ENCODE peak calls at places on chromosomes 7 and 10, in six cellular contexts. One of them, this sample, is unnamed.

GRCh38 chr10:64344211-64344610 is 823.0 kb downstream of the REEP3 start:
- DNase-seq in upper lobe of left lung: no peak
- DNase-seq in A549: no peak
- DNase-seq in transverse colon: no peak
- DNase-seq in ovary: no peak
- DNase-seq in GM12878: no peak
- DNase-seq in this sample: no peak

GRCh38 chr7:147833981-147834380 is 756.6 kb upstream of the C7orf33 start:
- DNase-seq in GM12878: no peak
- DNase-seq in ovary: no peak
- DNase-seq in upper lobe of left lung: no peak
- DNase-seq in A549: no peak
- DNase-seq in transverse colon: no peak
- DNase-seq in this sample: no peak

GRCh38 chr7:137790828-137791227 is 55.9 kb downstream of the DGKI start:
- DNase-seq in upper lobe of left lung: no peak
- DNase-seq in transverse colon: no peak
- DNase-seq in ovary: no peak
- DNase-seq in GM12878: no peak
- DNase-seq in A549: no peak
- DNase-seq in this sample: no peak

GRCh38 chr10:44977287-44978212 is 1.1 kb downstream of the DEPP1 start:
- DNase-seq in ovary: no peak
- DNase-seq in GM12878: no peak
- DNase-seq in A549: no peak
- DNase-seq in upper lobe of left lung: no peak
- DNase-seq in transverse colon: peak
- DNase-seq in this sample: no peak

GRCh38 chr10:88553116-88553752 is 29.9 kb downstream of the RNLS start:
- DNase-seq in GM12878: peak
- DNase-seq in transverse colon: peak
- DNase-seq in upper lobe of left lung: peak
- DNase-seq in ovary: peak
- DNase-seq in A549: peak
- DNase-seq in this sample: peak

GRCh38 chr7:17239046-17239445 is 59.4 kb upstream of the AHR start:
- DNase-seq in GM12878: no peak
- DNase-seq in transverse colon: no peak
- DNase-seq in A549: no peak
- DNase-seq in upper lobe of left lung: no peak
- DNase-seq in ovary: no peak
- DNase-seq in this sample: no peak

GRCh38 chr10:121289800-121290199 is 308.4 kb downstream of the FGFR2 start:
- DNase-seq in transverse colon: no peak
- DNase-seq in upper lobe of left lung: no peak
- DNase-seq in GM12878: no peak
- DNase-seq in ovary: no peak
- DNase-seq in A549: no peak
- DNase-seq in this sample: no peak

GRCh38 chr10:14328881-14329280 is 1.8 kb downstream of the FRMD4A start:
- DNase-seq in upper lobe of left lung: no peak
- DNase-seq in A549: no peak
- DNase-seq in ovary: no peak
- DNase-seq in transverse colon: no peak
- DNase-seq in GM12878: no peak
- DNase-seq in this sample: no peak

GRCh38 chr10:133142523-133143199 is 17.4 kb upstream of the KNDC1 start:
- DNase-seq in upper lobe of left lung: no peak
- DNase-seq in ovary: no peak
- DNase-seq in GM12878: no peak
- DNase-seq in A549: no peak
- DNase-seq in transverse colon: no peak
- DNase-seq in this sample: no peak

GRCh38 chr7:19872094-19872493 is 98.7 kb upstream of the TMEM196 start:
- DNase-seq in ovary: no peak
- DNase-seq in transverse colon: no peak
- DNase-seq in upper lobe of left lung: no peak
- DNase-seq in GM12878: no peak
- DNase-seq in A549: no peak
- DNase-seq in this sample: no peak

GRCh38 chr10:67477868-67478267 is 218.1 kb downstream of the CTNNA3 start:
- DNase-seq in ovary: no peak
- DNase-seq in transverse colon: no peak
- DNase-seq in A549: no peak
- DNase-seq in upper lobe of left lung: no peak
- DNase-seq in GM12878: no peak
- DNase-seq in this sample: no peak

GRCh38 chr10:18204050-18204449 is 63.8 kb downstream of the CACNB2 start:
- DNase-seq in transverse colon: no peak
- DNase-seq in ovary: no peak
- DNase-seq in upper lobe of left lung: no peak
- DNase-seq in A549: no peak
- DNase-seq in GM12878: no peak
- DNase-seq in this sample: no peak

GRCh38 chr10:121243899-121244241 is 354.4 kb downstream of the FGFR2 start:
- DNase-seq in ovary: no peak
- DNase-seq in GM12878: no peak
- DNase-seq in A549: no peak
- DNase-seq in transverse colon: no peak
- DNase-seq in upper lobe of left lung: no peak
- DNase-seq in this sample: no peak

GRCh38 chr7:80087051-80087767 is 47.4 kb upstream of the GNAI1 start:
- DNase-seq in A549: no peak
- DNase-seq in GM12878: no peak
- DNase-seq in ovary: no peak
- DNase-seq in transverse colon: no peak
- DNase-seq in upper lobe of left lung: no peak
- DNase-seq in this sample: no peak

GRCh38 chr7:55161154-55161687 is 142.4 kb downstream of the EGFR start:
- DNase-seq in A549: no peak
- DNase-seq in upper lobe of left lung: no peak
- DNase-seq in transverse colon: no peak
- DNase-seq in ovary: no peak
- DNase-seq in GM12878: no peak
- DNase-seq in this sample: no peak

GRCh38 chr7:102331536-102332275 is 24.5 kb downstream of the SPDYE6 start:
- DNase-seq in transverse colon: no peak
- DNase-seq in GM12878: no peak
- DNase-seq in ovary: no peak
- DNase-seq in A549: no peak
- DNase-seq in upper lobe of left lung: no peak
- DNase-seq in this sample: no peak

GRCh38 chr7:106485031-106485551 is 175.9 kb downstream of the CCDC71L start:
- DNase-seq in transverse colon: no peak
- DNase-seq in GM12878: no peak
- DNase-seq in ovary: no peak
- DNase-seq in A549: no peak
- DNase-seq in upper lobe of left lung: no peak
- DNase-seq in this sample: no peak

GRCh38 chr7:151592330-151592729 is 72.6 kb upstream of the RHEB start:
- DNase-seq in GM12878: no peak
- DNase-seq in A549: no peak
- DNase-seq in ovary: no peak
- DNase-seq in transverse colon: no peak
- DNase-seq in upper lobe of left lung: no peak
- DNase-seq in this sample: no peak

GRCh38 chr10:408223-408622 is 273.0 kb downstream of the ZMYND11 start:
- DNase-seq in A549: no peak
- DNase-seq in transverse colon: peak
- DNase-seq in GM12878: no peak
- DNase-seq in ovary: no peak
- DNase-seq in upper lobe of left lung: no peak
- DNase-seq in this sample: no peak

GRCh38 chr7:49866910-49867309 is 93.5 kb downstream of the VWC2 start:
- DNase-seq in GM12878: no peak
- DNase-seq in ovary: no peak
- DNase-seq in transverse colon: no peak
- DNase-seq in A549: no peak
- DNase-seq in upper lobe of left lung: no peak
- DNase-seq in this sample: no peak

GRCh38 chr10:98587156-98587555 is 140.4 kb upstream of the HPS1 start:
- DNase-seq in ovary: no peak
- DNase-seq in A549: no peak
- DNase-seq in upper lobe of left lung: no peak
- DNase-seq in GM12878: no peak
- DNase-seq in transverse colon: no peak
- DNase-seq in this sample: no peak

GRCh38 chr10:15725603-15726002 is 5.9 kb upstream of the ITGA8 start:
- DNase-seq in transverse colon: peak
- DNase-seq in ovary: no peak
- DNase-seq in A549: peak
- DNase-seq in GM12878: no peak
- DNase-seq in upper lobe of left lung: no peak
- DNase-seq in this sample: no peak

GRCh38 chr7:134691820-134692705 is 45.4 kb downstream of the BPGM start:
- DNase-seq in A549: no peak
- DNase-seq in GM12878: no peak
- DNase-seq in transverse colon: no peak
- DNase-seq in upper lobe of left lung: no peak
- DNase-seq in ovary: peak
- DNase-seq in this sample: no peak

GRCh38 chr10:14429043-14429713 is 98.5 kb upstream of the FRMD4A start:
- DNase-seq in ovary: no peak
- DNase-seq in transverse colon: no peak
- DNase-seq in A549: no peak
- DNase-seq in GM12878: no peak
- DNase-seq in upper lobe of left lung: no peak
- DNase-seq in this sample: no peak

DNA sequence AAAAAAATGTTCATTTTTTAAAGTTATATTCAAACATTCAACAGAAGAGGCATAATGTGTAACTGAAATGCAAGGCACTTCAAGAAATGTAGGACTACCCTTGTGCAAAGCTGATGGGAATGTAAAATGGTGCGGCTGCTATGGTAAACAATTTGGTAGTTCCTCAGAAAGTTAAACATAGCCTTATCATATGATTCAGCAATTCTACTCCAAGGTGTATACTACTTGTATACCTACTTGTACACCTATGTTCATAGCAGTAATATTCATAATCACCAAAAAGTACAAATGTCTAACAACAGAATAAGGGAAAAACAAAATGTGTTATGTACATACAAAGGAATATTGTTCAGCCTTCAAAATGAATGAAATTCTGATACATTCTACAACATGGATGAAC is 37.3 kb downstream of the TET1 start:
- DNase-seq in ovary: no peak
- DNase-seq in A549: no peak
- DNase-seq in GM12878: no peak
- DNase-seq in transverse colon: no peak
- DNase-seq in upper lobe of left lung: no peak
- DNase-seq in this sample: no peak
- TF ChIP-seq EP300 in ovary: no peak
- TF ChIP-seq EP300 in A549: no peak
- TF ChIP-seq EP300 in GM12878: no peak
- TF ChIP-seq EP300 in transverse colon: no peak
- TF ChIP-seq EP300 in upper lobe of left lung: no peak
- TF ChIP-seq EP300 in this sample: no peak

DNA sequence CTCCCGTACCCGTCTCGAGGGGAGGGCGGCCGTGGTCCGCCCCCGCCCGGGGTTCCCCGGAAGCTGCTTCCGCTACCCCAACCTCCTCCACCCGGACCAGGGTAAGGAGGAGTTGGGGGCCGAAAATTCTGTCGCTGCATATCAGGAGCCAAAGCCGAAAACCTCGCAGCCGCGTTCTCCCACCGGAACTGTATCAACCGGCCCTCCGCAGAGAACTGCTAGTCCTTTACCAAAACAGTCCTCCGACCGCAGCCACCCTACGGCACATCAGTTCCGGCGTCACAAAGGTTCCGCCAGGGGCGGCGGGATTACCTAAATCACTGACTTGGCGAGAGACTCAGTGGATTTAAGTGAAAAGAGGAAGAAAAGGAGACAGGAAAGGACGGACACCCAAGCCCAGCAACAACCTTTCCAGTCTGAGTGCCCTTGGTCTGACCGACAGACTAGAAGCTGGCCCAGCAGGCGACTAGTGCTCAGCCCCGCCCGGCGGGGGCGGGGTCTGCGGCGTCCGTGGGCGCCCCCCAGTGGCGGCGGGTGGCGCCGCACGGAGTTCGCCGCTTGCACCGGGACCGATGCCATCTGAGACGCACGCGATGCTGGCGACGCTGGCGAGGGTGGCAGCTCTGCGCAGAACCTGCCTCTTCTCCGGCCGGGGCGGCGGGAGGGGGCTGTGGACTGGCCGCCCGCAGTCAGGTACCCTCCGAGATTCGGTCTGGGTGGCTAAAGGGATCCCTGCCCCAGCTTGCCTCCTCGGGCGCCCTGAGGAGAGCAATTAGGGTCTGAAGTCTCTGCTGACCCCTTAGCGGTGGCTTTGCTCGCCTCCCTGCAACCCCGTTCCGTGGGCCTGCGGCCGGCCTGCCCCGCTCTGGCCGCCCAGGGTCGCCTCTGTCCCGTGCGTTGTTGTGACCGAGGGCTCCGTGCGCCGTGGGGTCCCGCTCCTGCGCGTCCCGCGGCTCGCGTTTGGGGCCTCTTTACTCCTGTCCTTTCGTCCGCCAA is at the start of the genes MPLKIP and SUGCT:
- DNase-seq in upper lobe of left lung: peak
- DNase-seq in ovary: peak
- DNase-seq in A549: peak
- DNase-seq in GM12878: peak
- DNase-seq in transverse colon: peak
- DNase-seq in this sample: peak
- TF ChIP-seq EP300 in upper lobe of left lung: no peak
- TF ChIP-seq EP300 in ovary: no peak
- TF ChIP-seq EP300 in A549: no peak
- TF ChIP-seq EP300 in GM12878: no peak
- TF ChIP-seq EP300 in transverse colon: no peak
- TF ChIP-seq EP300 in this sample: no peak

GRCh38 chr7:109879429-109879828 is 1211.5 kb upstream of the LRRN3 start:
- DNase-seq in upper lobe of left lung: no peak
- DNase-seq in ovary: no peak
- DNase-seq in transverse colon: no peak
- DNase-seq in A549: no peak
- DNase-seq in GM12878: no peak
- DNase-seq in this sample: no peak
- TF ChIP-seq EP300 in upper lobe of left lung: no peak
- TF ChIP-seq EP300 in ovary: no peak
- TF ChIP-seq EP300 in transverse colon: no peak
- TF ChIP-seq EP300 in A549: no peak
- TF ChIP-seq EP300 in GM12878: no peak
- TF ChIP-seq EP300 in this sample: no peak

DNA sequence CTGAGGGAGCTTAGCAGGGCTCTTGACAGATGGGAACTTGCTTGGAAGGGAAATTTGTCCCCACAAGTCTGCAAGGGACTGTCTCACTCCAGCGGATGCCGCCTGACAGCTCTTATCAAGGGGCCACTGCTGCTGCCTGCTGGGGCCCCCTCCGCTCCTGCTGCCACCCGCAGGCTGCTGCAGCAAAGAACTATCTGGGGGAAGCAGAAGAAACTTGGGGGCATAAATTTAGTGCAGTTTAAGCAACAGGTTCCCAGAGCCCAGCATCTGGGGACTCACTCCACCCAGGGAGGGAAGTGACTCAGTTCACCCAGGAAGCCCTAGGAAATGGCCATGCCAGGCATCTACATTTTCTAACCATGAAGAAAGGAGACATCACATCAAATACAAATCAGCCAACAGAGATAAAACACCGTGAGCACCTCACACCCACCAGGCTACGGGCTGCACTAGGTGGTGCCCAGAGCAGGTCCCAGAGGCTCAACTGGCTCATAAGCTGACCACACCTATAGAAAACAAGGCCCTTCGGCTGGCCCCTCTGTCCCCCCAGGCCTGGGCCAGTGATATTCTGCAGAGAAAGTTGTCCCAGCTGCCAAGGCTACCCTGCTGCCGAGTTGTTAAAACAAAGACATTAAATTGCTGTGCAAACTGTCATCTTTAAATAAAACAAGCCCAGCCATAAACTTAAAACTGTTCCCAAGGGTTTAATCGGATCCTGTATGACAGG is 3.7 kb downstream of the RGS10 start:
- DNase-seq in upper lobe of left lung: no peak
- DNase-seq in GM12878: no peak
- DNase-seq in A549: no peak
- DNase-seq in transverse colon: no peak
- DNase-seq in ovary: no peak
- DNase-seq in this sample: no peak
- TF ChIP-seq EP300 in upper lobe of left lung: no peak
- TF ChIP-seq EP300 in GM12878: no peak
- TF ChIP-seq EP300 in A549: no peak
- TF ChIP-seq EP300 in transverse colon: no peak
- TF ChIP-seq EP300 in ovary: no peak
- TF ChIP-seq EP300 in this sample: no peak

This sample was measured in stomach.